ENCODE peak calls at places on chromosome 3, in nine cellular contexts. D is posterior vena cava; A is Ammon's horn; F is astrocyte of the spinal cord; C is naive thymus-derived CD8-positive, alpha-beta T cell; Q is AG10803; N is right atrium auricular region; Y is NCI-H1694; R is HCEC 1CT. E is an unnamed sample.

GRCh38 chr3:51682079-51682478 is 11.0 kb downstream of the TEX264 start:
- DNase-seq in D (no peak), A (peak), F (peak), C (peak), Q (peak), N (no peak), Y (no peak), R (peak), E (peak)

GRCh38 chr3:124034809-124035152 is 42.9 kb upstream of the ROPN1 start:
- DNase-seq in D (no peak), A (no peak), F (no peak), C (no peak), Q (no peak), N (no peak), Y (no peak), R (no peak), E (no peak)

GRCh38 chr3:8509961-8510360 is 8.3 kb downstream of the LMCD1 start:
- DNase-seq in D (no peak), A (no peak), F (peak), C (no peak), Q (peak), N (no peak), Y (no peak), R (peak), E (no peak)

GRCh38 chr3:182789371-182789770 is 3.9 kb upstream of the ATP11B start:
- DNase-seq in D (no peak), A (no peak), F (no peak), C (no peak), Q (peak), N (no peak), Y (no peak), R (peak), E (no peak)

GRCh38 chr3:29255854-29256696 is 24.8 kb upstream of the RBMS3 start:
- DNase-seq in D (no peak), A (no peak), F (peak), C (no peak), Q (no peak), N (no peak), Y (no peak), R (peak), E (no peak)

GRCh38 chr3:50657407-50657806 is 17.3 kb upstream of the DOCK3 start:
- DNase-seq in D (peak), A (no peak), F (no peak), C (no peak), Q (no peak), N (no peak), Y (no peak), R (no peak), E (no peak)

GRCh38 chr3:16319307-16319706 is 54.3 kb downstream of the OXNAD1 start:
- DNase-seq in D (no peak), A (no peak), F (no peak), C (peak), Q (no peak), N (no peak), Y (no peak), R (no peak), E (no peak)

GRCh38 chr3:101518421-101518871 is 5.4 kb upstream of the SENP7 start:
- DNase-seq in D (no peak), A (no peak), F (no peak), C (no peak), Q (no peak), N (no peak), Y (no peak), R (no peak), E (peak)

GRCh38 chr3:32882603-32883025 is 64.8 kb downstream of the TRIM71 start:
- DNase-seq in D (no peak), A (no peak), F (no peak), C (no peak), Q (no peak), N (no peak), Y (no peak), R (no peak), E (no peak)

E was measured in RWPE1.